ENCODE peak calls at places on chromosome 2, in nine cellular contexts. One of them, this sample, is unnamed.
A peak's percentile ranks its signal among the peaks of the same experiment; 100 is the strongest.

GRCh38 chr2:164479460-164479859 is 141.8 kb downstream of the GRB14 start:
- DNase-seq in hepatocyte: peak; percentile 47
- DNase-seq in AG04450: no peak
- DNase-seq in PC-9: peak; percentile 10
- DNase-seq in skeletal muscle cell: peak; percentile 4
- DNase-seq in OCI-LY7: no peak
- DNase-seq in dorsolateral prefrontal cortex: peak; percentile 44
- DNase-seq in effector memory CD4-positive, alpha-beta T cell: no peak
- DNase-seq in mammary epithelial cell: no peak
- DNase-seq in this sample: peak; percentile 49

GRCh38 chr2:78061301-78061700 is 539.1 kb upstream of the LRRTM4 start:
- DNase-seq in hepatocyte: no peak
- DNase-seq in dorsolateral prefrontal cortex: no peak
- DNase-seq in PC-9: no peak
- DNase-seq in OCI-LY7: no peak
- DNase-seq in mammary epithelial cell: no peak
- DNase-seq in AG04450: no peak
- DNase-seq in effector memory CD4-positive, alpha-beta T cell: no peak
- DNase-seq in skeletal muscle cell: no peak
- DNase-seq in this sample: no peak

GRCh38 chr2:177682768-177683472 is 290.3 kb downstream of the AGPS start:
- DNase-seq in hepatocyte: no peak
- DNase-seq in dorsolateral prefrontal cortex: no peak
- DNase-seq in PC-9: no peak
- DNase-seq in effector memory CD4-positive, alpha-beta T cell: no peak
- DNase-seq in AG04450: no peak
- DNase-seq in OCI-LY7: no peak
- DNase-seq in skeletal muscle cell: no peak
- DNase-seq in mammary epithelial cell: no peak
- DNase-seq in this sample: no peak

GRCh38 chr2:190948671-190949070 is 65.3 kb downstream of the STAT1 start:
- DNase-seq in PC-9: peak; percentile 37
- DNase-seq in dorsolateral prefrontal cortex: no peak
- DNase-seq in mammary epithelial cell: peak; percentile 80
- DNase-seq in OCI-LY7: no peak
- DNase-seq in skeletal muscle cell: no peak
- DNase-seq in effector memory CD4-positive, alpha-beta T cell: no peak
- DNase-seq in AG04450: no peak
- DNase-seq in hepatocyte: peak; percentile 23
- DNase-seq in this sample: peak; percentile 36

GRCh38 chr2:8541223-8541622 is 140.6 kb upstream of the ID2 start:
- DNase-seq in OCI-LY7: peak; percentile 83
- DNase-seq in dorsolateral prefrontal cortex: no peak
- DNase-seq in mammary epithelial cell: no peak
- DNase-seq in skeletal muscle cell: no peak
- DNase-seq in AG04450: no peak
- DNase-seq in PC-9: no peak
- DNase-seq in hepatocyte: no peak
- DNase-seq in effector memory CD4-positive, alpha-beta T cell: no peak
- DNase-seq in this sample: no peak

GRCh38 chr2:148568597-148568996 is 76.0 kb upstream of the EPC2 start:
- DNase-seq in PC-9: no peak
- DNase-seq in dorsolateral prefrontal cortex: no peak
- DNase-seq in OCI-LY7: no peak
- DNase-seq in effector memory CD4-positive, alpha-beta T cell: no peak
- DNase-seq in mammary epithelial cell: no peak
- DNase-seq in skeletal muscle cell: no peak
- DNase-seq in hepatocyte: no peak
- DNase-seq in AG04450: no peak
- DNase-seq in this sample: no peak

GRCh38 chr2:217890445-217890844 is 112.3 kb downstream of the TNS1 start:
- DNase-seq in hepatocyte: peak; percentile 54
- DNase-seq in skeletal muscle cell: peak; percentile 89
- DNase-seq in mammary epithelial cell: no peak
- DNase-seq in PC-9: no peak
- DNase-seq in AG04450: peak; percentile 62
- DNase-seq in OCI-LY7: no peak
- DNase-seq in dorsolateral prefrontal cortex: peak; percentile 59
- DNase-seq in effector memory CD4-positive, alpha-beta T cell: no peak
- DNase-seq in this sample: peak; percentile 89

GRCh38 chr2:207183506-207183905 is 17.8 kb upstream of the KLF7 start:
- DNase-seq in OCI-LY7: no peak
- DNase-seq in AG04450: no peak
- DNase-seq in mammary epithelial cell: no peak
- DNase-seq in effector memory CD4-positive, alpha-beta T cell: no peak
- DNase-seq in hepatocyte: no peak
- DNase-seq in dorsolateral prefrontal cortex: no peak
- DNase-seq in PC-9: no peak
- DNase-seq in skeletal muscle cell: no peak
- DNase-seq in this sample: no peak

GRCh38 chr2:172102858-172103359 is at the start of gene DLX2:
- DNase-seq in OCI-LY7: peak; percentile 93
- DNase-seq in AG04450: peak; percentile 57
- DNase-seq in skeletal muscle cell: peak; percentile 71
- DNase-seq in mammary epithelial cell: peak; percentile 84
- DNase-seq in hepatocyte: peak; percentile 95
- DNase-seq in dorsolateral prefrontal cortex: peak; percentile 82
- DNase-seq in PC-9: peak; percentile 93
- DNase-seq in effector memory CD4-positive, alpha-beta T cell: peak; percentile 58
- DNase-seq in this sample: peak; percentile 87

GRCh38 chr2:229343661-229344060 is 72.6 kb upstream of the PID1 start:
- DNase-seq in dorsolateral prefrontal cortex: no peak
- DNase-seq in mammary epithelial cell: no peak
- DNase-seq in PC-9: no peak
- DNase-seq in skeletal muscle cell: no peak
- DNase-seq in OCI-LY7: no peak
- DNase-seq in effector memory CD4-positive, alpha-beta T cell: no peak
- DNase-seq in hepatocyte: no peak
- DNase-seq in AG04450: no peak
- DNase-seq in this sample: peak; percentile 29

GRCh38 chr2:232203936-232204335 is 174.6 kb upstream of the ALPP start:
- DNase-seq in effector memory CD4-positive, alpha-beta T cell: no peak
- DNase-seq in hepatocyte: no peak
- DNase-seq in mammary epithelial cell: peak; percentile 5
- DNase-seq in AG04450: no peak
- DNase-seq in dorsolateral prefrontal cortex: no peak
- DNase-seq in skeletal muscle cell: no peak
- DNase-seq in PC-9: no peak
- DNase-seq in OCI-LY7: no peak
- DNase-seq in this sample: no peak

GRCh38 chr2:60213865-60214657 is 339.4 kb downstream of the BCL11A start:
- DNase-seq in PC-9: no peak
- DNase-seq in effector memory CD4-positive, alpha-beta T cell: no peak
- DNase-seq in AG04450: no peak
- DNase-seq in skeletal muscle cell: no peak
- DNase-seq in OCI-LY7: no peak
- DNase-seq in dorsolateral prefrontal cortex: no peak
- DNase-seq in hepatocyte: peak; percentile 35
- DNase-seq in mammary epithelial cell: peak; percentile 84
- DNase-seq in this sample: no peak

GRCh38 chr2:126999342-126999741 is 100.7 kb downstream of the TEX51 start:
- DNase-seq in skeletal muscle cell: no peak
- DNase-seq in hepatocyte: no peak
- DNase-seq in OCI-LY7: no peak
- DNase-seq in effector memory CD4-positive, alpha-beta T cell: no peak
- DNase-seq in mammary epithelial cell: no peak
- DNase-seq in PC-9: no peak
- DNase-seq in AG04450: no peak
- DNase-seq in dorsolateral prefrontal cortex: no peak
- DNase-seq in this sample: no peak

GRCh38 chr2:236687296-236687955 is 117.8 kb downstream of the ACKR3 start:
- DNase-seq in OCI-LY7: no peak
- DNase-seq in PC-9: no peak
- DNase-seq in hepatocyte: no peak
- DNase-seq in effector memory CD4-positive, alpha-beta T cell: no peak
- DNase-seq in dorsolateral prefrontal cortex: no peak
- DNase-seq in mammary epithelial cell: no peak
- DNase-seq in skeletal muscle cell: no peak
- DNase-seq in AG04450: no peak
- DNase-seq in this sample: no peak

GRCh38 chr2:101476605-101477208 is 1.8 kb upstream of the RFX8 start:
- DNase-seq in effector memory CD4-positive, alpha-beta T cell: no peak
- DNase-seq in skeletal muscle cell: no peak
- DNase-seq in AG04450: no peak
- DNase-seq in dorsolateral prefrontal cortex: no peak
- DNase-seq in PC-9: no peak
- DNase-seq in OCI-LY7: no peak
- DNase-seq in hepatocyte: no peak
- DNase-seq in mammary epithelial cell: peak; percentile 37
- DNase-seq in this sample: no peak

GRCh38 chr2:101473911-101474751 is 781 bp downstream of the RFX8 start:
- DNase-seq in hepatocyte: peak; percentile 53
- DNase-seq in PC-9: peak; percentile 21
- DNase-seq in AG04450: no peak
- DNase-seq in skeletal muscle cell: no peak
- DNase-seq in effector memory CD4-positive, alpha-beta T cell: no peak
- DNase-seq in dorsolateral prefrontal cortex: no peak
- DNase-seq in OCI-LY7: no peak
- DNase-seq in mammary epithelial cell: peak; percentile 24
- DNase-seq in this sample: peak; percentile 76

GRCh38 chr2:101469863-101470262 is 5.0 kb downstream of the RFX8 start:
- DNase-seq in mammary epithelial cell: no peak
- DNase-seq in hepatocyte: peak; percentile 32
- DNase-seq in dorsolateral prefrontal cortex: no peak
- DNase-seq in skeletal muscle cell: no peak
- DNase-seq in OCI-LY7: no peak
- DNase-seq in PC-9: no peak
- DNase-seq in AG04450: no peak
- DNase-seq in effector memory CD4-positive, alpha-beta T cell: no peak
- DNase-seq in this sample: no peak

GRCh38 chr2:101474752-101475384 is at the start of gene RFX8:
- DNase-seq in skeletal muscle cell: peak; percentile 84
- DNase-seq in mammary epithelial cell: peak; percentile 76
- DNase-seq in hepatocyte: peak; percentile 19
- DNase-seq in effector memory CD4-positive, alpha-beta T cell: no peak
- DNase-seq in dorsolateral prefrontal cortex: no peak
- DNase-seq in AG04450: peak; percentile 74
- DNase-seq in OCI-LY7: no peak
- DNase-seq in PC-9: no peak
- DNase-seq in this sample: peak; percentile 98

GRCh38 chr2:101473581-101473910 is 1.4 kb downstream of the RFX8 start:
- DNase-seq in AG04450: no peak
- DNase-seq in effector memory CD4-positive, alpha-beta T cell: no peak
- DNase-seq in PC-9: no peak
- DNase-seq in OCI-LY7: no peak
- DNase-seq in skeletal muscle cell: no peak
- DNase-seq in dorsolateral prefrontal cortex: no peak
- DNase-seq in hepatocyte: no peak
- DNase-seq in mammary epithelial cell: no peak
- DNase-seq in this sample: no peak
- H3K4me3 ChIP-seq in AG04450: peak overlapping the region; percentile 65
- H3K4me3 ChIP-seq in effector memory CD4-positive, alpha-beta T cell: peak overlapping the region; percentile 60
- H3K4me3 ChIP-seq in PC-9: peak overlapping the region; percentile 50
- H3K4me3 ChIP-seq in OCI-LY7: no peak overlapping the region
- H3K4me3 ChIP-seq in skeletal muscle cell: peak overlapping the region; percentile 60
- H3K4me3 ChIP-seq in dorsolateral prefrontal cortex: peak overlapping the region; percentile 65
- H3K4me3 ChIP-seq in hepatocyte: peak overlapping the region; percentile 51
- H3K4me3 ChIP-seq in mammary epithelial cell: peak overlapping the region; percentile 57
- H3K4me3 ChIP-seq in this sample: peak overlapping the region; percentile 70

GRCh38 chr2:84515788-84516187 is 510 bp upstream of the DNAH6 start:
- DNase-seq in PC-9: no peak
- DNase-seq in mammary epithelial cell: no peak
- DNase-seq in AG04450: no peak
- DNase-seq in effector memory CD4-positive, alpha-beta T cell: no peak
- DNase-seq in hepatocyte: no peak
- DNase-seq in dorsolateral prefrontal cortex: no peak
- DNase-seq in OCI-LY7: no peak
- DNase-seq in skeletal muscle cell: no peak
- DNase-seq in this sample: no peak
- H3K4me3 ChIP-seq in PC-9: no peak overlapping the region
- H3K4me3 ChIP-seq in mammary epithelial cell: no peak overlapping the region
- H3K4me3 ChIP-seq in AG04450: peak overlapping the region; percentile 65
- H3K4me3 ChIP-seq in effector memory CD4-positive, alpha-beta T cell: peak overlapping the region; percentile 48
- H3K4me3 ChIP-seq in hepatocyte: no peak overlapping the region
- H3K4me3 ChIP-seq in dorsolateral prefrontal cortex: peak overlapping the region; percentile 50
- H3K4me3 ChIP-seq in OCI-LY7: no peak overlapping the region
- H3K4me3 ChIP-seq in skeletal muscle cell: peak overlapping the region; percentile 65
- H3K4me3 ChIP-seq in this sample: peak overlapping the region; percentile 44

GRCh38 chr2:11480859-11481258 is 14.9 kb upstream of the E2F6 start:
- DNase-seq in PC-9: no peak
- DNase-seq in effector memory CD4-positive, alpha-beta T cell: no peak
- DNase-seq in mammary epithelial cell: no peak
- DNase-seq in dorsolateral prefrontal cortex: no peak
- DNase-seq in OCI-LY7: no peak
- DNase-seq in hepatocyte: no peak
- DNase-seq in skeletal muscle cell: no peak
- DNase-seq in AG04450: no peak
- DNase-seq in this sample: no peak

GRCh38 chr2:11480406-11480805 is 14.4 kb upstream of the E2F6 start:
- DNase-seq in AG04450: no peak
- DNase-seq in hepatocyte: no peak
- DNase-seq in PC-9: no peak
- DNase-seq in skeletal muscle cell: no peak
- DNase-seq in dorsolateral prefrontal cortex: no peak
- DNase-seq in OCI-LY7: no peak
- DNase-seq in effector memory CD4-positive, alpha-beta T cell: no peak
- DNase-seq in mammary epithelial cell: no peak
- DNase-seq in this sample: no peak

GRCh38 chr2:11481789-11482472 is 16.0 kb upstream of the E2F6 start:
- DNase-seq in effector memory CD4-positive, alpha-beta T cell: no peak
- DNase-seq in mammary epithelial cell: no peak
- DNase-seq in dorsolateral prefrontal cortex: no peak
- DNase-seq in AG04450: no peak
- DNase-seq in skeletal muscle cell: no peak
- DNase-seq in hepatocyte: no peak
- DNase-seq in OCI-LY7: no peak
- DNase-seq in PC-9: no peak
- DNase-seq in this sample: no peak

GRCh38 chr2:11482473-11483031 is 16.6 kb upstream of the E2F6 start:
- DNase-seq in OCI-LY7: no peak
- DNase-seq in AG04450: no peak
- DNase-seq in PC-9: no peak
- DNase-seq in mammary epithelial cell: no peak
- DNase-seq in effector memory CD4-positive, alpha-beta T cell: no peak
- DNase-seq in dorsolateral prefrontal cortex: no peak
- DNase-seq in skeletal muscle cell: no peak
- DNase-seq in hepatocyte: peak; percentile 53
- DNase-seq in this sample: no peak

GRCh38 chr2:11481426-11481788 is 15.4 kb upstream of the E2F6 start:
- DNase-seq in OCI-LY7: no peak
- DNase-seq in mammary epithelial cell: no peak
- DNase-seq in effector memory CD4-positive, alpha-beta T cell: no peak
- DNase-seq in dorsolateral prefrontal cortex: no peak
- DNase-seq in AG04450: no peak
- DNase-seq in PC-9: no peak
- DNase-seq in skeletal muscle cell: no peak
- DNase-seq in hepatocyte: no peak
- DNase-seq in this sample: no peak
- H3K4me3 ChIP-seq in OCI-LY7: no peak overlapping the region
- H3K4me3 ChIP-seq in mammary epithelial cell: no peak overlapping the region
- H3K4me3 ChIP-seq in effector memory CD4-positive, alpha-beta T cell: no peak overlapping the region
- H3K4me3 ChIP-seq in dorsolateral prefrontal cortex: no peak overlapping the region
- H3K4me3 ChIP-seq in AG04450: no peak overlapping the region
- H3K4me3 ChIP-seq in PC-9: no peak overlapping the region
- H3K4me3 ChIP-seq in skeletal muscle cell: no peak overlapping the region
- H3K4me3 ChIP-seq in hepatocyte: no peak overlapping the region
- H3K4me3 ChIP-seq in this sample: no peak overlapping the region

DNA sequence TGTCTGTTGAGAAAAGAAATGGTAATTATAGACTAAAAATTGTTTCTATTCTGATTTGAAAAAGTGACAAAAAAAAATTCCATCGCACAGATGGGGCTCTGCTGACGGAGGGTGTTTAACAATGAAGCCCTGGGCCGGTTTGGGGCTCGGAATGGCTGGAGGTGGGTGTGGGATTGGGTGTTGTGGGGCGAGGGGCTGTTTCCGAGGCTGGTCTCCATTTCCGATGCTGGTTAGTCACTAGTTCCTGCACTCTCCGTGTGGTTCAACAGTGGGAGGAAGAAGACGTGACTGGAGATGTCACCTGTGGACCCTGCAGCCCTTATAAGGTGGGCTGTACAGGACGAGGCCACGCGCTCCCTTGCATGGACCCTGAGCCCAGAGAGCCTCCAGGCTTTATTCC is 143.2 kb downstream of the KLHL29 start:
- DNase-seq in AG04450: no peak
- DNase-seq in OCI-LY7: no peak
- DNase-seq in effector memory CD4-positive, alpha-beta T cell: no peak
- DNase-seq in skeletal muscle cell: no peak
- DNase-seq in dorsolateral prefrontal cortex: no peak
- DNase-seq in hepatocyte: no peak
- DNase-seq in PC-9: no peak
- DNase-seq in mammary epithelial cell: no peak
- DNase-seq in this sample: no peak
- H3K4me3 ChIP-seq in AG04450: no peak overlapping the region
- H3K4me3 ChIP-seq in OCI-LY7: no peak overlapping the region
- H3K4me3 ChIP-seq in effector memory CD4-positive, alpha-beta T cell: no peak overlapping the region
- H3K4me3 ChIP-seq in skeletal muscle cell: no peak overlapping the region
- H3K4me3 ChIP-seq in dorsolateral prefrontal cortex: no peak overlapping the region
- H3K4me3 ChIP-seq in hepatocyte: no peak overlapping the region
- H3K4me3 ChIP-seq in PC-9: no peak overlapping the region
- H3K4me3 ChIP-seq in mammary epithelial cell: no peak overlapping the region
- H3K4me3 ChIP-seq in this sample: no peak overlapping the region

This sample was measured in foreskin fibroblast.